ENCODE peak calls at places on chromosomes 13 and 19, in five cellular contexts. One of them, this sample, is unnamed.

GRCh38 chr13:97548736-97549135 is 114.8 kb downstream of the RAP2A start:
- DNase-seq in activated naive CD8-positive, alpha-beta T cell treated with anti-CD3 and anti-CD28 coated beads, Interleukin-2, amount 50 U/mL, for 24 hours: no peak
- DNase-seq in psoas muscle: no peak
- DNase-seq in hippocampal formation: no peak
- DNase-seq in fibroblast of mammary gland: no peak
- DNase-seq in this sample: no peak

GRCh38 chr19:5826531-5827341 is 12.8 kb downstream of the FUT6 start:
- DNase-seq in activated naive CD8-positive, alpha-beta T cell treated with anti-CD3 and anti-CD28 coated beads, Interleukin-2, amount 50 U/mL, for 24 hours: peak
- DNase-seq in fibroblast of mammary gland: peak
- DNase-seq in hippocampal formation: no peak
- DNase-seq in psoas muscle: no peak
- DNase-seq in this sample: no peak

GRCh38 chr19:10701955-10702307 is 692 bp downstream of the QTRT1 start:
- DNase-seq in fibroblast of mammary gland: no peak
- DNase-seq in hippocampal formation: no peak
- DNase-seq in psoas muscle: no peak
- DNase-seq in activated naive CD8-positive, alpha-beta T cell treated with anti-CD3 and anti-CD28 coated beads, Interleukin-2, amount 50 U/mL, for 24 hours: peak
- DNase-seq in this sample: no peak

GRCh38 chr13:102214956-102215355 is 186.9 kb downstream of the FGF14 start:
- DNase-seq in fibroblast of mammary gland: no peak
- DNase-seq in activated naive CD8-positive, alpha-beta T cell treated with anti-CD3 and anti-CD28 coated beads, Interleukin-2, amount 50 U/mL, for 24 hours: no peak
- DNase-seq in psoas muscle: no peak
- DNase-seq in hippocampal formation: no peak
- DNase-seq in this sample: no peak

GRCh38 chr13:73544175-73544574 is 485.4 kb downstream of the KLF5 start:
- DNase-seq in activated naive CD8-positive, alpha-beta T cell treated with anti-CD3 and anti-CD28 coated beads, Interleukin-2, amount 50 U/mL, for 24 hours: no peak
- DNase-seq in hippocampal formation: no peak
- DNase-seq in fibroblast of mammary gland: no peak
- DNase-seq in psoas muscle: no peak
- DNase-seq in this sample: no peak

GRCh38 chr13:38688674-38689073 is 1.8 kb downstream of the FREM2 start:
- DNase-seq in hippocampal formation: no peak
- DNase-seq in activated naive CD8-positive, alpha-beta T cell treated with anti-CD3 and anti-CD28 coated beads, Interleukin-2, amount 50 U/mL, for 24 hours: no peak
- DNase-seq in psoas muscle: no peak
- DNase-seq in fibroblast of mammary gland: no peak
- DNase-seq in this sample: no peak

GRCh38 chr13:113836917-113837553 is 26.8 kb downstream of the GAS6 start:
- DNase-seq in activated naive CD8-positive, alpha-beta T cell treated with anti-CD3 and anti-CD28 coated beads, Interleukin-2, amount 50 U/mL, for 24 hours: no peak
- DNase-seq in psoas muscle: peak
- DNase-seq in fibroblast of mammary gland: peak
- DNase-seq in hippocampal formation: no peak
- DNase-seq in this sample: no peak

GRCh38 chr19:41649827-41650226 is 23.0 kb upstream of the CEACAM4 start:
- DNase-seq in psoas muscle: no peak
- DNase-seq in activated naive CD8-positive, alpha-beta T cell treated with anti-CD3 and anti-CD28 coated beads, Interleukin-2, amount 50 U/mL, for 24 hours: no peak
- DNase-seq in hippocampal formation: no peak
- DNase-seq in fibroblast of mammary gland: no peak
- DNase-seq in this sample: no peak

GRCh38 chr13:107864543-107865460 is 350.5 kb downstream of the LIG4 start:
- DNase-seq in activated naive CD8-positive, alpha-beta T cell treated with anti-CD3 and anti-CD28 coated beads, Interleukin-2, amount 50 U/mL, for 24 hours: peak
- DNase-seq in fibroblast of mammary gland: peak
- DNase-seq in hippocampal formation: peak
- DNase-seq in psoas muscle: no peak
- DNase-seq in this sample: no peak

GRCh38 chr19:38061294-38061693 is 154.3 kb downstream of the SIPA1L3 start:
- DNase-seq in activated naive CD8-positive, alpha-beta T cell treated with anti-CD3 and anti-CD28 coated beads, Interleukin-2, amount 50 U/mL, for 24 hours: no peak
- DNase-seq in fibroblast of mammary gland: peak
- DNase-seq in psoas muscle: no peak
- DNase-seq in hippocampal formation: no peak
- DNase-seq in this sample: peak

GRCh38 chr13:44206429-44206828 is 167.2 kb upstream of the SERP2 start:
- DNase-seq in fibroblast of mammary gland: no peak
- DNase-seq in psoas muscle: no peak
- DNase-seq in hippocampal formation: no peak
- DNase-seq in activated naive CD8-positive, alpha-beta T cell treated with anti-CD3 and anti-CD28 coated beads, Interleukin-2, amount 50 U/mL, for 24 hours: no peak
- DNase-seq in this sample: no peak

GRCh38 chr13:51793570-51794273 is 10.2 kb downstream of the DHRS12 start:
- DNase-seq in hippocampal formation: peak
- DNase-seq in psoas muscle: no peak
- DNase-seq in fibroblast of mammary gland: peak
- DNase-seq in activated naive CD8-positive, alpha-beta T cell treated with anti-CD3 and anti-CD28 coated beads, Interleukin-2, amount 50 U/mL, for 24 hours: peak
- DNase-seq in this sample: no peak

GRCh38 chr13:56907766-56908165 is 233.0 kb upstream of the PRR20A start:
- DNase-seq in fibroblast of mammary gland: no peak
- DNase-seq in hippocampal formation: no peak
- DNase-seq in activated naive CD8-positive, alpha-beta T cell treated with anti-CD3 and anti-CD28 coated beads, Interleukin-2, amount 50 U/mL, for 24 hours: no peak
- DNase-seq in psoas muscle: no peak
- DNase-seq in this sample: no peak

GRCh38 chr19:11843741-11844140 is 4.8 kb upstream of the ZNF439 start:
- DNase-seq in hippocampal formation: no peak
- DNase-seq in activated naive CD8-positive, alpha-beta T cell treated with anti-CD3 and anti-CD28 coated beads, Interleukin-2, amount 50 U/mL, for 24 hours: no peak
- DNase-seq in fibroblast of mammary gland: no peak
- DNase-seq in psoas muscle: no peak
- DNase-seq in this sample: no peak

GRCh38 chr19:2989236-2989946 is 12.0 kb downstream of the TLE6 start:
- DNase-seq in activated naive CD8-positive, alpha-beta T cell treated with anti-CD3 and anti-CD28 coated beads, Interleukin-2, amount 50 U/mL, for 24 hours: no peak
- DNase-seq in fibroblast of mammary gland: no peak
- DNase-seq in hippocampal formation: no peak
- DNase-seq in psoas muscle: no peak
- DNase-seq in this sample: no peak

GRCh38 chr19:40294560-40294959 is 9.4 kb upstream of the AKT2 start:
- DNase-seq in psoas muscle: no peak
- DNase-seq in activated naive CD8-positive, alpha-beta T cell treated with anti-CD3 and anti-CD28 coated beads, Interleukin-2, amount 50 U/mL, for 24 hours: no peak
- DNase-seq in hippocampal formation: peak
- DNase-seq in fibroblast of mammary gland: no peak
- DNase-seq in this sample: peak

GRCh38 chr13:80755925-80756324 is 415.0 kb upstream of the SPRY2 start:
- DNase-seq in psoas muscle: no peak
- DNase-seq in activated naive CD8-positive, alpha-beta T cell treated with anti-CD3 and anti-CD28 coated beads, Interleukin-2, amount 50 U/mL, for 24 hours: no peak
- DNase-seq in fibroblast of mammary gland: no peak
- DNase-seq in hippocampal formation: peak
- DNase-seq in this sample: no peak

GRCh38 chr19:34145741-34146202 is 26.5 kb upstream of the LSM14A start:
- DNase-seq in hippocampal formation: peak
- DNase-seq in psoas muscle: no peak
- DNase-seq in fibroblast of mammary gland: peak
- DNase-seq in activated naive CD8-positive, alpha-beta T cell treated with anti-CD3 and anti-CD28 coated beads, Interleukin-2, amount 50 U/mL, for 24 hours: peak
- DNase-seq in this sample: no peak

GRCh38 chr19:55368701-55369563 is 1.3 kb downstream of the IL11 start:
- DNase-seq in psoas muscle: no peak
- DNase-seq in fibroblast of mammary gland: peak
- DNase-seq in activated naive CD8-positive, alpha-beta T cell treated with anti-CD3 and anti-CD28 coated beads, Interleukin-2, amount 50 U/mL, for 24 hours: no peak
- DNase-seq in hippocampal formation: no peak
- DNase-seq in this sample: no peak

GRCh38 chr19:29819300-29819699 is 7.5 kb downstream of the CCNE1 start:
- DNase-seq in activated naive CD8-positive, alpha-beta T cell treated with anti-CD3 and anti-CD28 coated beads, Interleukin-2, amount 50 U/mL, for 24 hours: no peak
- DNase-seq in hippocampal formation: no peak
- DNase-seq in fibroblast of mammary gland: no peak
- DNase-seq in psoas muscle: peak
- DNase-seq in this sample: no peak

GRCh38 chr13:62022369-62022768 is 606.7 kb upstream of the PCDH20 start:
- DNase-seq in hippocampal formation: no peak
- DNase-seq in psoas muscle: no peak
- DNase-seq in activated naive CD8-positive, alpha-beta T cell treated with anti-CD3 and anti-CD28 coated beads, Interleukin-2, amount 50 U/mL, for 24 hours: no peak
- DNase-seq in fibroblast of mammary gland: no peak
- DNase-seq in this sample: no peak

GRCh38 chr19:10555613-10555979 is 10.2 kb downstream of the KRI1 start:
- DNase-seq in psoas muscle: no peak
- DNase-seq in hippocampal formation: no peak
- DNase-seq in fibroblast of mammary gland: no peak
- DNase-seq in activated naive CD8-positive, alpha-beta T cell treated with anti-CD3 and anti-CD28 coated beads, Interleukin-2, amount 50 U/mL, for 24 hours: no peak
- DNase-seq in this sample: no peak

GRCh38 chr13:35349052-35349451 is 127.4 kb downstream of the MAB21L1 start:
- DNase-seq in psoas muscle: no peak
- DNase-seq in activated naive CD8-positive, alpha-beta T cell treated with anti-CD3 and anti-CD28 coated beads, Interleukin-2, amount 50 U/mL, for 24 hours: no peak
- DNase-seq in fibroblast of mammary gland: no peak
- DNase-seq in hippocampal formation: no peak
- DNase-seq in this sample: no peak

GRCh38 chr13:107734891-107735620 is 480.3 kb downstream of the LIG4 start:
- DNase-seq in psoas muscle: no peak
- DNase-seq in fibroblast of mammary gland: no peak
- DNase-seq in activated naive CD8-positive, alpha-beta T cell treated with anti-CD3 and anti-CD28 coated beads, Interleukin-2, amount 50 U/mL, for 24 hours: no peak
- DNase-seq in hippocampal formation: peak
- DNase-seq in this sample: no peak